ENCODE peak calls at places on chromosomes 3 and 15, in eight cellular contexts. R is K562, E is suprapubic skin, S is spleen, N is adrenal gland, M is body of pancreas, L is IMR-90, K is tibial nerve. A is an unnamed sample.

GRCh38 chr15:63454812-63455211 is 49.6 kb upstream of the USP3 start:
- DNase-seq in R (no peak), N (no peak), K (no peak), E (no peak), M (no peak), L (no peak), S (no peak), A (no peak)

GRCh38 chr3:153442386-153442785 is 280.4 kb downstream of the RAP2B start:
- DNase-seq in M (no peak), K (no peak), S (no peak), R (no peak), E (no peak), L (no peak), N (no peak), A (no peak)

GRCh38 chr3:135690664-135691063 is 274.9 kb upstream of the PPP2R3A start:
- DNase-seq in L (no peak), E (no peak), R (no peak), M (no peak), K (no peak), S (no peak), N (no peak), A (no peak)

GRCh38 chr15:41332788-41333527 is at the start of gene NUSAP1:
- DNase-seq in E (no peak), M (no peak), L (no peak), R (no peak), N (no peak), K (no peak), S (peak), A (no peak)

GRCh38 chr3:13281657-13282527 is 138.2 kb downstream of the NUP210 start:
- DNase-seq in M (peak), S (peak), N (peak), E (no peak), K (no peak), L (no peak), R (peak), A (no peak)

GRCh38 chr15:99706557-99707303 is 26.5 kb downstream of the LYSMD4 start:
- DNase-seq in E (no peak), N (no peak), R (no peak), K (no peak), M (no peak), S (no peak), L (no peak), A (no peak)

GRCh38 chr15:96170616-96171270 is 159.8 kb upstream of the NR2F2 start:
- DNase-seq in E (no peak), N (no peak), M (peak), R (no peak), S (no peak), K (no peak), L (no peak), A (no peak)

GRCh38 chr3:66376568-66376967 is 124.3 kb downstream of the LRIG1 start:
- DNase-seq in E (no peak), L (peak), S (no peak), M (peak), N (peak), R (peak), K (peak), A (peak)

GRCh38 chr3:71194785-71195184 is 388.7 kb downstream of the FOXP1 start:
- DNase-seq in L (no peak), E (no peak), S (no peak), K (no peak), N (no peak), M (no peak), R (no peak), A (no peak)

GRCh38 chr3:101017048-101017447 is 23.8 kb upstream of the ABI3BP start:
- DNase-seq in E (no peak), N (peak), K (no peak), L (peak), M (no peak), S (no peak), R (no peak), A (no peak)

GRCh38 chr15:27235689-27236088 is 264.7 kb downstream of the GABRG3 start:
- DNase-seq in K (no peak), L (no peak), R (no peak), N (no peak), M (no peak), E (no peak), S (no peak), A (no peak)

GRCh38 chr15:27231811-27232210 is 260.8 kb downstream of the GABRG3 start:
- DNase-seq in N (no peak), M (no peak), L (no peak), R (no peak), K (no peak), S (no peak), E (no peak), A (no peak)

GRCh38 chr15:27234593-27234992 is 263.6 kb downstream of the GABRG3 start:
- DNase-seq in L (no peak), M (no peak), R (no peak), S (no peak), K (no peak), E (no peak), N (no peak), A (no peak)

GRCh38 chr15:27235161-27235560 is 264.2 kb downstream of the GABRG3 start:
- DNase-seq in S (no peak), K (no peak), E (no peak), N (no peak), R (no peak), M (no peak), L (no peak), A (no peak)

DNA sequence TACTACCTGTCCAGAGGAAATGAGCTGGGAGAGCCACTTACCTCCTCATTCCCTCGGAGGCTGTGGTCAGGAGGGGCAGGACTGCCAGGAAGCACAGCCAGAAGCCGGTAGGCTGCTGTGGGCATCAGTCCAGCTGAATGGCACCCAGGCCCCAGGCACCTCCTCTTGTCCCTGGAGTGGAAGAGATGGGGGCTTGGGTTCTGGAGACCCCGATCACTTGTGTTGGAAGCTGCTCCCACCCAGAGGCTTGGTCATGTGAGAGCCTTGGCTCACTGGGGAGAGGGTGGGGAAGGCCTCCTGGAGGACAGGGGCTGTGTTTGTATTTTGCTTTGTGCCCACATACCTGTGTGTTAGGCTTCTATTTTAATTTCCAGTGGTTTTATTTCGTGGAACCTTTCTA is 261.9 kb downstream of the GABRG3 start:
- DNase-seq in E (no peak), M (no peak), R (no peak), S (no peak), N (no peak), K (no peak), L (no peak), A (no peak)
- TF ChIP-seq POLR2A in E (no peak), M (no peak), R (no peak), S (no peak), N (no peak), K (no peak), L (no peak), A (no peak)

GRCh38 chr15:45168751-45169551 is 18.8 kb downstream of the SHF start:
- DNase-seq in R (peak), M (no peak), E (no peak), L (no peak), S (no peak), K (no peak), N (no peak), A (peak)
- TF ChIP-seq POLR2A in R (no peak), M (no peak), E (no peak), L (no peak), S (no peak), K (no peak), N (no peak), A (no peak)

GRCh38 chr15:65286069-65286703 is 497 bp downstream of the PARP16 start:
- DNase-seq in N (peak), K (no peak), M (peak), E (no peak), R (peak), L (no peak), S (no peak), A (peak)
- TF ChIP-seq POLR2A in N (no peak), K (no peak), M (no peak), E (no peak), R (no peak), L (no peak), S (no peak), A (no peak)

GRCh38 chr3:196662711-196663571 is 23.4 kb downstream of the NRROS start:
- DNase-seq in L (peak), E (no peak), N (no peak), S (no peak), R (peak), K (no peak), M (no peak), A (peak)

GRCh38 chr3:196662033-196662432 is 22.5 kb downstream of the NRROS start:
- DNase-seq in R (no peak), K (no peak), L (no peak), S (no peak), E (no peak), N (no peak), M (no peak), A (no peak)

GRCh38 chr3:196660381-196661166 is 21.1 kb downstream of the NRROS start:
- DNase-seq in M (peak), E (no peak), N (no peak), K (no peak), R (no peak), L (no peak), S (no peak), A (no peak)

GRCh38 chr3:196661400-196661799 is 21.9 kb downstream of the NRROS start:
- DNase-seq in L (no peak), R (no peak), N (no peak), M (no peak), K (no peak), S (no peak), E (no peak), A (no peak)

GRCh38 chr3:196659901-196660351 is 20.4 kb downstream of the NRROS start:
- DNase-seq in M (no peak), N (no peak), S (no peak), K (no peak), E (no peak), R (no peak), L (no peak), A (no peak)
- TF ChIP-seq POLR2A in M (no peak), N (no peak), S (no peak), K (no peak), E (no peak), R (no peak), L (no peak), A (no peak)

GRCh38 chr3:42873216-42873982 is 2.3 kb downstream of the CYP8B1 start:
- DNase-seq in L (no peak), N (no peak), K (no peak), S (no peak), E (no peak), M (no peak), R (no peak), A (no peak)
- TF ChIP-seq POLR2A in L (no peak), N (no peak), K (no peak), S (no peak), E (no peak), M (no peak), R (no peak), A (no peak)

GRCh38 chr3:172749201-172749965 is 1.1 kb upstream of the ECT2 start:
- DNase-seq in L (peak), R (no peak), E (no peak), K (peak), S (no peak), N (no peak), M (peak), A (peak)
- TF ChIP-seq POLR2A in L (peak), R (no peak), E (no peak), K (no peak), S (no peak), N (no peak), M (no peak), A (no peak)

DNA sequence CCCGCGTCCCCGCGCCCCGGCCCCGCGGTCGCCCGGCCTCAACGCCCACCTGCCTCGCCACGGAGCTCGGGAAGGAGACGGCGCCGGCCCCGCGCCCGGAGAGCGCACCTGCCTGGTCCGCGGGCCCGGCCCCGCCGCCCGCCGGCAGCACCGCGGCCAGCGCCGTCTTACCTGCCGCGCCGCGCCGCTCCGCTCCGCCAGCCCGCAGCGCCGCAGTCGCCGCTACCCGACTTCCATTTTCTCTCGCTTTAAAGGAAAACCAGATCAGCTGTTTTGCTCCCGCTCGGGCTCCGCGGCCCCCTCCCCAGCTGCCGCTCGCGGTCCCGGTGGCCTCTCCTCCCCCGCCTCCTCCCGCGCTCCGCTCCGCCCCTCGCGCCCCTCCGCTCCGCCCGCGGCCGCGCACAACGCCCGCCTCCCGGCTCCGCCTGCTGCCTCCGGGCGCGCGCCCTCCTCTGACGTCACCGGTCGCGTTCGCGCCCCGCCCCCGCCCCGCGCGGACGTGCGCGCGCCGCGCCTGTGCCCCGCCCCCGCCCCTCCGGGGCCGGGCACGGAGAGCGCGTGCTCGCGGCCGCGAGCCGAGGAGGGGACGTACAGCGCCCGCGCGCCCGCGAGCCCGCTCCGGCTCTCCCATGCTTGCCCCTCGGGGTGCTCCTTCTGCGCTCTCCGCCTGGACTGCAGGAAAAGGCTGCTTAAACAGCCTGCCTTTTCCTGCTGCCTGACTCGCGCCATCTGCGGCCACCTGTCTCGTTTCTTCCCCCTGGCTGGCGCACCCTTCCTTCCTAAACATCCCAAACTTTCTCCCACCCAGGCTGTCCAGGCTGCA is 159.8 kb upstream of the CHRNA7 start:
- DNase-seq in M (peak), N (peak), E (peak), K (peak), S (peak), L (peak), R (peak), A (peak)
- TF ChIP-seq POLR2A in M (peak), N (peak), E (no peak), K (peak), S (no peak), L (no peak), R (peak), A (no peak)

DNA sequence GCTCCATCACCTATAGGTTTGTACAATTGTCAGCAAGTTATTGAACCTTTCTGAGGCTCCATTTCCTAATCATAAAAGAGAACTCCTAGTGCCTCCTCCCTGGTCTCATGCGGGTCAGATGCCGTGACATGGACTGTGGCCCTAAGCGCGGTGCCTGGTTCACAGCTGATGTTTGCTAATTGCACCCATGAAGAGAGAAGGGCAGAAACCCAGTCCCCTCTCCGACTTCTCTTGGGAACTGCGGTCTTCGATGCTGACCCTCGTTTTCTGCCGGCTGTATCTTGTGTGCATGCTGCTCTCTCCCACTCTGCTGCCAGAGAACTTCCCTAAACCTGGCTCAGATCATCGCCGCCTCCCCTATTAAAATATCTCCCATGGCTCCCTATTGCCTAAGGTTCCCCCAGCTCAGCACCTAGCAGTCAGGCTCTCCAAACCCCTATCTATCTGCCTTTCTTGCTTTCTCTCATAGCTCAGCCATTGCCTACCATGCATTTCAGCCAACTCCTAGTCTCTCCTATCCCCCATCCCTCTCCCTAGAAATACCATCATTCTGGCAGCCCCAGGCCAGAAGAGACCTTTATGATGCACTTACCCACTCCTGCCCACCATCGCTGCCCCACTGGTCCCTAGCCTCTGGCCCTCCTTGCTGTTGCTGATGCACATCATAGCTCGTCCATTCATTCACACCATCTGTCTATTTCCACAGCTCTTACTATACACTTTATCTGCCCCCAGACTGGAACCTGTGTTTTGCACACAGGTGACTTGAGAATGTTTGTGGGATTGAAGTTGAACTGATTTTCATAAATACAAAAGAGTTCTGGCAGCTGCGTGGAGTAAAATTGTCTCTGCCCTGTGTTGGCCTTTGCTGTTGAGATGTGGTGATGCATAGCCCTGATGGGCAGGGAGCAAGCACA is 6.6 kb downstream of the ISG20 start:
- DNase-seq in M (no peak), R (no peak), N (no peak), E (peak), L (no peak), K (no peak), S (peak), A (no peak)
- TF ChIP-seq POLR2A in M (no peak), R (no peak), N (no peak), E (no peak), L (no peak), K (no peak), S (no peak), A (no peak)

GRCh38 chr15:74889882-74890768 is at the start of gene MPI:
- DNase-seq in N (peak), M (peak), L (peak), E (peak), K (peak), R (peak), S (peak), A (peak)
- TF ChIP-seq POLR2A in N (no peak), M (peak), L (peak), E (no peak), K (peak), R (peak), S (peak), A (peak)

A was measured in erythroblast.